ENCODE peak calls at places on chromosomes 16 and 17, in four cellular contexts. F, O, M and G are unnamed samples. For H3K36me3 and H3K4me1, the result is how much of the 10 kb centered on the place peaks cover.

GRCh38 chr16:79868841-79869240 is 268.3 kb upstream of the MAF start:
- DNase-seq in F (no peak), O (no peak), M (no peak), G (no peak)

GRCh38 chr16:85423631-85424030 is 189.5 kb upstream of the GSE1 start:
- DNase-seq in F (no peak), O (no peak), M (no peak), G (no peak)

GRCh38 chr16:17420821-17421220 is 49.9 kb downstream of the XYLT1 start:
- DNase-seq in F (no peak), O (no peak), M (no peak), G (no peak)

GRCh38 chr17:42019509-42020404 is at the start of gene NKIRAS2:
- DNase-seq in F (peak), O (peak), M (peak), G (peak)

GRCh38 chr17:80270104-80270503 is 9.5 kb downstream of the RNF213 start:
- DNase-seq in F (no peak), O (peak), M (no peak), G (no peak)

GRCh38 chr17:75404223-75404738 is 1.2 kb downstream of the GRB2 start:
- DNase-seq in F (peak), O (peak), M (peak), G (peak)

GRCh38 chr17:79800325-79801155 is 3.7 kb upstream of the CBX8 start:
- DNase-seq in F (peak), O (no peak), M (no peak), G (peak)

GRCh38 chr16:75227361-75228142 is 8.8 kb downstream of the CTRB1 start:
- DNase-seq in F (no peak), O (no peak), M (peak), G (no peak)

GRCh38 chr16:5175263-5175662 is 77.7 kb upstream of the EEF2KMT start:
- DNase-seq in F (no peak), O (no peak), M (no peak), G (peak)

GRCh38 chr16:81711609-81712329 is 67.3 kb upstream of the PLCG2 start:
- DNase-seq in F (peak), O (no peak), M (peak), G (peak)

GRCh38 chr16:81710596-81710995 is 68.5 kb upstream of the PLCG2 start:
- DNase-seq in F (no peak), O (no peak), M (no peak), G (peak)

GRCh38 chr16:81707411-81708321 is 71.4 kb upstream of the PLCG2 start:
- DNase-seq in F (peak), O (no peak), M (peak), G (no peak)

GRCh38 chr16:81708459-81709368 is 70.4 kb upstream of the PLCG2 start:
- DNase-seq in F (no peak), O (no peak), M (no peak), G (no peak)

DNA sequence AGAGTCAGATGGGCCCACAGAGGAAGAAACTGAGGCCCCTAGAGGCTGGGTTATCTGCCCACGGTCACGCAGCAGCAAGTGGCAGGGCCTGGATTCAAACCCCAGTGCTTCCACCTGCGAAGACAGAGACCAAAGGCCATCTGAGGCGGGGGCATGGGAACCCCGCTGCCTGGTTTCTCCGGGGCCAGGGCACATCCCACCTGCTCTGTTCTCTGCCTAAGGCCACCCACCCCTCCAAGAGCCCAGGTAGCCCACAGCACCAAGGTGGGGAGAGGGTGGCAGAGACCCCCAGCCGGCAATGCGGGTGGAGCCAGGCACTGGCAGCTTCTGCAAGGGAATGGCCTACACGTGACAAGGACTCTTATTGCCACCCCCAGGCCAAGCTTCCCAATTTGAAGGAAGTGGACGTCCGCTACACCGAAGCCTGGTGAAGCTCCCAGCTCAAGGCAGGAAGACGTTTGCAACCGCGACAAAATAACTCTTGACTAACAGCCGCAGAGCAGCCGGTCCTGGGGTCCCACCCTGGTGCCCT is 69.7 kb upstream of the PLCG2 start:
- DNase-seq in F (no peak), O (no peak), M (no peak), G (no peak)
- H3K4me3 ChIP-seq in F (no peak), O (no peak), M (no peak), G (no peak)

GRCh38 chr17:7946441-7946840 is 14.4 kb downstream of the CNTROB start:
- DNase-seq in F (no peak), O (no peak), M (no peak), G (no peak)

GRCh38 chr17:7944321-7944720 is 12.3 kb downstream of the CNTROB start:
- DNase-seq in F (no peak), O (no peak), M (no peak), G (no peak)

GRCh38 chr17:7950578-7950977 is 18.6 kb downstream of the CNTROB start:
- DNase-seq in F (no peak), O (no peak), M (no peak), G (no peak)

GRCh38 chr17:7945651-7946050 is 13.6 kb downstream of the CNTROB start:
- DNase-seq in F (no peak), O (no peak), M (no peak), G (no peak)

GRCh38 chr17:7947651-7948050 is 15.6 kb downstream of the CNTROB start:
- DNase-seq in F (no peak), O (no peak), M (no peak), G (no peak)
- H3K36me3 ChIP-seq in F (under half), O (half or more), M (under half), G (half or more)

GRCh38 chr17:2563543-2563942 is 29.9 kb upstream of the PAFAH1B1 start:
- DNase-seq in F (peak), O (no peak), M (no peak), G (no peak)

GRCh38 chr17:2564876-2565275 is 28.6 kb upstream of the PAFAH1B1 start:
- DNase-seq in F (peak), O (no peak), M (no peak), G (no peak)

GRCh38 chr17:2562162-2562858 is 31.1 kb upstream of the PAFAH1B1 start:
- DNase-seq in F (no peak), O (no peak), M (no peak), G (no peak)

GRCh38 chr17:2563061-2563460 is 30.4 kb upstream of the PAFAH1B1 start:
- DNase-seq in F (peak), O (no peak), M (no peak), G (no peak)

GRCh38 chr17:2566056-2566455 is 27.4 kb upstream of the PAFAH1B1 start:
- DNase-seq in F (no peak), O (no peak), M (no peak), G (no peak)
- H3K4me1 ChIP-seq in F (under half), O (under half), M (under half), G (under half)

GRCh38 chr16:2531696-2532493 is 687 bp upstream of the CEMP1 start:
- DNase-seq in F (peak), O (peak), M (peak), G (peak)
- H3K4me3 ChIP-seq in F (peak), O (peak), M (peak), G (peak)